ENCODE peak calls at places on chromosome 17, in four cellular contexts. S, P, I and O are unnamed samples.

GRCh38 chr17:49845210-49845782 is 2.6 kb downstream of the TAC4 start:
- DNase-seq in S (no peak), P (no peak), I (no peak), O (no peak)

GRCh38 chr17:78307887-78308633 is 51.8 kb downstream of the SOCS3 start:
- DNase-seq in S (no peak), P (no peak), I (no peak), O (no peak)

GRCh38 chr17:74545456-74546230 is at the start of gene CD300C:
- DNase-seq in S (no peak), P (no peak), I (no peak), O (peak)

GRCh38 chr17:2393184-2393953 is 7.5 kb downstream of the MNT start:
- DNase-seq in S (peak), P (no peak), I (peak), O (peak)

GRCh38 chr17:32350662-32351418 is 883 bp downstream of the ZNF207 start:
- DNase-seq in S (no peak), P (no peak), I (peak), O (no peak)

GRCh38 chr17:72063262-72063661 is 57.6 kb upstream of the SOX9 start:
- DNase-seq in S (no peak), P (no peak), I (no peak), O (no peak)

GRCh38 chr17:70535986-70536385 is 366.7 kb downstream of the KCNJ2 start:
- DNase-seq in S (no peak), P (no peak), I (no peak), O (no peak)

GRCh38 chr17:50689956-50690886 is 17.5 kb downstream of the ANKRD40 start:
- DNase-seq in S (no peak), P (no peak), I (no peak), O (no peak)

GRCh38 chr17:35799942-35800341 is 4.5 kb upstream of the MMP28 start:
- DNase-seq in S (no peak), P (no peak), I (no peak), O (peak)

GRCh38 chr17:34614698-34615097 is 35.3 kb downstream of the TMEM132E start:
- DNase-seq in S (no peak), P (no peak), I (no peak), O (no peak)

GRCh38 chr17:50830994-50831393 is 4.4 kb upstream of the WFIKKN2 start:
- DNase-seq in S (no peak), P (no peak), I (no peak), O (no peak)

GRCh38 chr17:70060415-70060814 is 14.6 kb upstream of the KCNJ16 start:
- DNase-seq in S (no peak), P (no peak), I (no peak), O (no peak)